ENCODE peak calls at places on chromosomes 5 and 9, in five cellular contexts. M is K562, P is A549, R is DND-41, Y is PC-3. K is an unnamed sample.

GRCh38 chr5:179264641-179265528 is 80.4 kb downstream of the ADAMTS2 start:
- DNase-seq in R (no peak), Y (no peak), M (no peak), P (no peak), K (no peak)

GRCh38 chr5:122400961-122401360 is 88.9 kb downstream of the SNCAIP start:
- DNase-seq in P (no peak), M (no peak), Y (no peak), R (no peak), K (no peak)

GRCh38 chr9:98539954-98540353 is 168.8 kb downstream of the GABBR2 start:
- DNase-seq in M (no peak), R (no peak), P (no peak), Y (no peak), K (no peak)

GRCh38 chr5:116626945-116627679 is 52.5 kb upstream of the SEMA6A start:
- DNase-seq in Y (no peak), P (no peak), R (no peak), M (no peak), K (no peak)

GRCh38 chr9:34279431-34279830 is 49.6 kb downstream of the KIF24 start:
- DNase-seq in Y (peak), P (no peak), M (no peak), R (no peak), K (no peak)

GRCh38 chr5:140214831-140215230 is 39.8 kb downstream of the CYSTM1 start:
- DNase-seq in Y (peak), R (peak), P (no peak), M (no peak), K (no peak)

GRCh38 chr5:78405820-78406750 is 45.7 kb downstream of the SCAMP1 start:
- DNase-seq in R (no peak), Y (peak), M (no peak), P (peak), K (no peak)

GRCh38 chr9:4684820-4685219 is 5.5 kb downstream of the CDC37L1 start:
- DNase-seq in M (no peak), P (no peak), R (no peak), Y (no peak), K (no peak)

GRCh38 chr5:178224403-178224802 is 8.2 kb downstream of the PHYKPL start:
- DNase-seq in Y (no peak), R (no peak), M (no peak), P (no peak), K (no peak)

GRCh38 chr5:2018390-2018724 is 135.6 kb upstream of the IRX4 start:
- DNase-seq in M (no peak), R (no peak), P (no peak), Y (no peak), K (no peak)

GRCh38 chr5:1838013-1838412 is 36.8 kb downstream of the NDUFS6 start:
- DNase-seq in R (no peak), M (no peak), P (no peak), Y (no peak), K (no peak)

GRCh38 chr9:106771618-106772017 is 91.3 kb upstream of the ZNF462 start:
- DNase-seq in Y (no peak), P (no peak), M (no peak), R (no peak), K (no peak)

GRCh38 chr9:5264219-5264595 is 33.0 kb downstream of the INSL4 start:
- DNase-seq in M (no peak), R (no peak), Y (no peak), P (no peak), K (no peak)

GRCh38 chr5:115542651-115543364 is 1.8 kb downstream of the FEM1C start:
- DNase-seq in P (no peak), Y (peak), M (no peak), R (no peak), K (peak)

GRCh38 chr5:1881731-1882336 is 891 bp downstream of the IRX4 start:
- DNase-seq in Y (no peak), M (no peak), R (no peak), P (no peak), K (no peak)

GRCh38 chr9:74948897-74949296 is 3.8 kb downstream of the C9orf40 start:
- DNase-seq in R (no peak), P (no peak), Y (no peak), M (no peak), K (no peak)
- H3K4me2 ChIP-seq in R (peak), P (no peak), Y (no peak), M (peak), K (peak)

GRCh38 chr9:114071197-114071795 is 6.8 kb downstream of the AMBP start:
- DNase-seq in Y (no peak), P (no peak), R (no peak), M (no peak), K (no peak)

GRCh38 chr9:114069476-114070187 is 8.5 kb downstream of the AMBP start:
- DNase-seq in M (no peak), R (no peak), P (no peak), Y (no peak), K (no peak)

GRCh38 chr9:114075602-114076001 is 2.5 kb downstream of the AMBP start:
- DNase-seq in P (no peak), R (no peak), Y (no peak), M (no peak), K (no peak)

GRCh38 chr9:114070188-114071103 is 7.7 kb downstream of the AMBP start:
- DNase-seq in R (no peak), M (no peak), Y (no peak), P (no peak), K (no peak)

GRCh38 chr9:114072181-114073140 is 5.6 kb downstream of the AMBP start:
- DNase-seq in Y (no peak), R (no peak), P (no peak), M (no peak), K (no peak)
- TF ChIP-seq CTCF in Y (no peak), R (no peak), P (no peak), M (peak), K (no peak)

GRCh38 chr9:2466703-2467102 is 154.9 kb upstream of the VLDLR start:
- DNase-seq in Y (peak), M (no peak), R (no peak), P (no peak), K (no peak)
- H3K4me3 ChIP-seq in Y (no peak), M (no peak), R (no peak), P (no peak), K (no peak)

GRCh38 chr5:87944553-87945320 is 323.9 kb downstream of the TMEM161B start:
- DNase-seq in R (no peak), M (no peak), Y (no peak), P (no peak), K (no peak)
- H3K4me2 ChIP-seq in R (no peak), M (no peak), Y (no peak), P (no peak), K (no peak)

DNA sequence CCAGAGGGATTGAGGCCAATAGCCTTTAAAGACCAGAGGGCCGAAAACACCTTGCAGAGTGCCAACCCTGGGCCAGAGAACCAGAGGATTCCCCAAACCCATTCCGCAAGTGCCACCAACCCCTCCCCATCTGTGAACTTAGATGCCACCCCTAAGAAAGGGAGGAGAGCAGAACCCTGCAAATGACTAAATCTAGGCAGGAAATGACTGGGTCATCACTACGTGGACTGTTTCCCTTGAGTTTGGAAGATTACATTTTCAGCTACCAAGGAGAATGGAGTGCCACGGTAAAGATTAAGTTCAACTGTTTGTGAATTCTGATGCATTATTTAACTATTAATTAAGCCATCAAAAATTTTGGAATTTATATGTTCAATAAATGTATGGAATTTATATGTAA is 142.8 kb downstream of the ENC1 start:
- DNase-seq in M (no peak), Y (no peak), R (no peak), P (no peak), K (no peak)
- TF ChIP-seq CTCF in M (no peak), Y (no peak), R (no peak), P (no peak), K (no peak)

GRCh38 chr5:9347541-9348295 is 198.2 kb downstream of the SEMA5A start:
- DNase-seq in M (no peak), R (no peak), P (no peak), Y (peak), K (no peak)
- H3K4me3 ChIP-seq in M (no peak), R (no peak), P (no peak), Y (no peak), K (no peak)

DNA sequence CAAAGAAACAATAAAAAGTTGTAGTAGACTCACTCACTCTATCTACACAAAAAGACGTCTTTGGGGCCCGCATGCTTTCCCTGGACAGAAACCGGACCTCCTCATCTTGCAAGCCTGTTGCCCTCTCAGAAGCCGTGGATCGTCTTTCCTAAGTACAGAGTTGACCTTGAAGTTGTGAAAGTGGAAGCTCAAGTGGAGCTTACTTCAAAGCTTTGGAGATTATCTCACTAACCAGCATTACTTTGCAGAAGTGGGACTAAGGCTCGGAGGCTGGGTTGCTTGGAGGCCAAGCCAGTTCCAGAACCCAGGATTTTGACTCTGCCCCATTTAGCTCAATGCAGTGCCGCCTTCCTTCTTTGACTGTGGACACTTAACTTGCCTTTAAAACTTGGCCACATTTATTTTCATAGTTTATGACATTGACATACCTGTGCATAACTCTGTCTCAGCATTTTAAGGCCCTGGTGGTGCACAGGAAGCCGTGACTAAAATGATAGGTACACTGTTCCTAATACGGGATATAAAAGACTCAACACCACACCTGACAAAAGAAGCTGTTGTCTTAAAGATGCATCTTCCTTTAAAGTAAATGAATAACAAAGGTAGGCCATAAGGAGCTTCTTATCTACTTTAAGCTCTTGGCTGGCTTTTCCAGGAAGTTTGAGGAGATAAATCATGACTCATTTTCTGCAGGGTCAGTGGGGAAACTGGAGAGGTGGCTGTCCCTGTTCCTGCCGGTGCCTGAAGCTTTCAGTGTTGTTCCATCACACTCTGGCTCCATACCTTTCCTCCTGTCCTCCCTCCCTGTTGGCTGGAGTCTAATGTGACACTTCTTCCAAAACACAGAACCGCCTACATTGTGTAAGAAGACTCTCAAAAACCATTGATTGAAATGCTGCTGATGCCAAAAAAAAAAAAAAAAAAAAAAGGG is 10.7 kb downstream of the SLC25A25 start:
- DNase-seq in M (peak), P (peak), Y (peak), R (no peak), K (no peak)
- H3K4me2 ChIP-seq in M (peak), P (peak), Y (peak), R (no peak), K (no peak)